ENCODE peak calls at places on chromosomes 2 and 18, in nine cellular contexts. H is left lung, A is thoracic aorta, Z is astrocyte of the spinal cord, V is GM20000, G is neural progenitor cell, T is endothelial cell, B is BJ, F is GM13977. C is an unnamed sample.

GRCh38 chr2:45218931-45219339 is 209.7 kb upstream of the SIX2 start:
- DNase-seq in H (peak), A (no peak), Z (no peak), V (no peak), G (no peak), T (no peak), B (no peak), F (no peak), C (no peak)

GRCh38 chr2:30300456-30301221 is 69.3 kb downstream of the LBH start:
- DNase-seq in H (no peak), A (no peak), Z (peak), V (no peak), G (peak), T (no peak), B (peak), F (no peak), C (no peak)

GRCh38 chr2:154455871-154456270 is 242.6 kb upstream of the KCNJ3 start:
- DNase-seq in H (no peak), A (no peak), Z (peak), V (no peak), G (no peak), T (no peak), B (no peak), F (no peak), C (no peak)

GRCh38 chr2:160005908-160006307 is 56.5 kb downstream of the PLA2R1 start:
- DNase-seq in H (no peak), A (no peak), Z (no peak), V (no peak), G (no peak), T (no peak), B (no peak), F (no peak), C (no peak)

GRCh38 chr2:54454922-54455583 is 1.1 kb upstream of the SPTBN1 start:
- DNase-seq in H (peak), A (no peak), Z (no peak), V (peak), G (peak), T (peak), B (no peak), F (no peak), C (no peak)

GRCh38 chr2:222364280-222364895 is 60.0 kb upstream of the SGPP2 start:
- DNase-seq in H (no peak), A (no peak), Z (peak), V (no peak), G (no peak), T (no peak), B (no peak), F (no peak), C (no peak)

GRCh38 chr2:239035361-239035814 is 187.5 kb downstream of the TWIST2 start:
- DNase-seq in H (no peak), A (no peak), Z (no peak), V (peak), G (peak), T (peak), B (no peak), F (peak), C (peak)

GRCh38 chr2:241344925-241345651 is 11.0 kb upstream of the FARP2 start:
- DNase-seq in H (no peak), A (no peak), Z (no peak), V (no peak), G (no peak), T (no peak), B (no peak), F (no peak), C (no peak)

GRCh38 chr2:176508374-176508773 is 239.1 kb downstream of the MTX2 start:
- DNase-seq in H (no peak), A (no peak), Z (no peak), V (no peak), G (no peak), T (no peak), B (no peak), F (no peak), C (no peak)

GRCh38 chr18:58403799-58404455 is 225.0 kb downstream of the ALPK2 start:
- DNase-seq in H (no peak), A (no peak), Z (no peak), V (no peak), G (no peak), T (no peak), B (no peak), F (no peak), C (no peak)

GRCh38 chr2:174635015-174635593 is 37.5 kb upstream of the WIPF1 start:
- DNase-seq in H (no peak), A (no peak), Z (no peak), V (no peak), G (no peak), T (no peak), B (no peak), F (no peak), C (no peak)

GRCh38 chr2:24682357-24682756 is 110.8 kb downstream of the PTRHD1 start:
- DNase-seq in H (no peak), A (no peak), Z (no peak), V (no peak), G (no peak), T (no peak), B (no peak), F (no peak), C (no peak)

GRCh38 chr18:25561923-25562322 is 210.0 kb upstream of the ZNF521 start:
- DNase-seq in H (no peak), A (no peak), Z (peak), V (peak), G (peak), T (peak), B (no peak), F (peak), C (no peak)

GRCh38 chr2:169782513-169782912 is 16.2 kb upstream of the SSB start:
- DNase-seq in H (no peak), A (no peak), Z (no peak), V (no peak), G (peak), T (no peak), B (no peak), F (no peak), C (no peak)

DNA sequence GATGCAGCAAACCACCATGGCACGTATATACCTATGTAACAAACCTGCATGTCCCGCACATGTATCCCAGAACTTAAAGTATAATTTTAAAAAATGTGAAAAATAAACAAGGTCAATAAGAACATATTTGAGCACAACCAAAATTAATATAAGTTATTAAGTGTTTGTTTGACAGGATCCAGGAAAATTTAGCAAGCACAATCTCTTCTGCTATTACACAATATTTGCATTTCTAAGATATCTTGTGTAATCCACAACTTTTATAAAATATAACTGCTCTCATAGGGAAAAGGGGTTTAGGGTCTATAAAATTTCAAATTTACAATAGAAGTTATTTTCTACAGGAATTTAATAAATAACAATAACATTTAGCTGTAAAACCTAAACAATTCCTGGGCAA is 22.7 kb downstream of the CCBE1 start:
- DNase-seq in H (no peak), A (no peak), Z (no peak), V (no peak), G (no peak), T (no peak), B (no peak), F (no peak), C (no peak)
- TF ChIP-seq CTCF in H (no peak), A (no peak), Z (no peak), V (no peak), G (no peak), T (no peak), B (no peak), F (no peak), C (no peak)

GRCh38 chr2:61762292-61762691 is 91.6 kb downstream of the FAM161A start:
- DNase-seq in H (no peak), A (no peak), Z (peak), V (peak), G (no peak), T (no peak), B (no peak), F (no peak), C (no peak)

GRCh38 chr2:61759718-61760117 is 94.1 kb downstream of the FAM161A start:
- DNase-seq in H (no peak), A (no peak), Z (peak), V (no peak), G (no peak), T (no peak), B (peak), F (no peak), C (no peak)

GRCh38 chr2:61758991-61759390 is 94.9 kb downstream of the FAM161A start:
- DNase-seq in H (no peak), A (no peak), Z (peak), V (no peak), G (no peak), T (no peak), B (peak), F (no peak), C (no peak)

GRCh38 chr2:61764035-61764800 is 89.6 kb downstream of the FAM161A start:
- DNase-seq in H (peak), A (peak), Z (peak), V (peak), G (peak), T (peak), B (peak), F (peak), C (peak)

DNA sequence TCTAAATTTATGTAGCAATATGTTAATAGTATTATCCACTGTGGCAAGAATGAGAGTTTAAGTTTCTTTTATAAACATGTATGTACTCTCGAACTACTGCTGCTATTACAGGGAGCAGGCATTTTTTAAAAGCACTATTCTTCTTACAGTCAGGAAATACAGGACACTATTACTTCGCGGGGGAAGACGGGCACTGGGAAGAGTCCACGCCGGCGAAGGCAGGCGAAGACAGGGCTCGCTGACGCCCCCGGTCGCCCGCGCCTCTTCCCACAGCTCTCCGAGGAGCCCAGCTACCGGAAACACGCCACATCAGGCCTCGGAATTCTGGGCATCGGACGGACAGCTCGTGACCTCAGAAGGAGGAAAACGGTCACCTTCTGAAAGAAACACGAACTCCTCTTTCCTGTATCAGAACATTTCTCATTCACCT is 90.2 kb downstream of the FAM161A start:
- DNase-seq in H (peak), A (no peak), Z (peak), V (peak), G (peak), T (peak), B (peak), F (peak), C (no peak)
- TF ChIP-seq CTCF in H (no peak), A (no peak), Z (peak), V (no peak), G (peak), T (no peak), B (peak), F (peak), C (no peak)

DNA sequence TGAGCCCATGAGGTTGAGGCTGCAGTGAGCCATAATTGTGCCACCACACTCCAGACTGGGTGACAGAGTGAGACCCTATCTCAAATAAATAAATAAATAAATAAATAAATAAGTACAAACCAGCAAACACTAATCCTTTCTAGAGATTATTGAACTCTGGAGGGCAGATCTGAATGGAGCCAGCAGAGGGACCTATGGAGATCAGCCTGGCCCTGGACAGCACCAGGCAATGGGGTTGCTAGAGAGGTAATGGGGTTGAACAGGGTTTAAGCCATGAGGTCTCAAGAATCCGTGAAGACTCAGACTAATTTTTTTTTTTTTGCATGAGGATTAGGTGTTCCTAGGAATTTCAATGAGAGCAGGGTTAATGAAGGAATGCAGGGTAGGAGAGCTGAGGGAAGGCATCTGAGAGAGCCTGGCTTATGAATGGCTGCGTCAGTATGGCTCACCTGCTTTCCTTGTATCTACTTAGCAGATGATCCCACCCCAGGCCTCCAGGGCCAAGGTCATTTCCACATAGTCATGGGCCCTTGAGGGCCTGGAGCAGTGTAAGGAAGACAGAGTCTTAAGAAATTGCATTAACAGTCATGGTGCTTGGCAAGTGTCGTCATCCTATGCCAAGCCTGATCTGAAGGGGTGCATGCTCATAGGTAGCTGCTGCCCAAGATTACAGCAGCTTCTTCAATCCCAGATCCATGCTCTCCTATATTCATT is 34.6 kb upstream of the IL37 start:
- DNase-seq in H (no peak), A (no peak), Z (no peak), V (no peak), G (no peak), T (no peak), B (no peak), F (no peak), C (no peak)
- TF ChIP-seq CTCF in H (no peak), A (no peak), Z (no peak), V (no peak), G (no peak), T (no peak), B (no peak), F (no peak), C (no peak)

GRCh38 chr18:8952796-8953760 is 149.4 kb upstream of the NDUFV2 start:
- DNase-seq in H (no peak), A (no peak), Z (peak), V (no peak), G (no peak), T (no peak), B (peak), F (no peak), C (no peak)
- TF ChIP-seq CTCF in H (no peak), A (no peak), Z (no peak), V (no peak), G (no peak), T (no peak), B (peak), F (no peak), C (no peak)

GRCh38 chr2:14125561-14125960 is 507.0 kb upstream of the LRATD1 start:
- DNase-seq in H (no peak), A (no peak), Z (no peak), V (no peak), G (no peak), T (no peak), B (no peak), F (no peak), C (no peak)
- TF ChIP-seq CTCF in H (no peak), A (no peak), Z (no peak), V (no peak), G (no peak), T (no peak), B (no peak), F (no peak), C (no peak)

GRCh38 chr2:200578778-200579177 is 7.0 kb upstream of the AOX1 start:
- DNase-seq in H (no peak), A (no peak), Z (peak), V (no peak), G (no peak), T (no peak), B (no peak), F (no peak), C (no peak)
- TF ChIP-seq CTCF in H (peak), A (peak), Z (peak), V (no peak), G (peak), T (peak), B (peak), F (peak), C (peak)

DNA sequence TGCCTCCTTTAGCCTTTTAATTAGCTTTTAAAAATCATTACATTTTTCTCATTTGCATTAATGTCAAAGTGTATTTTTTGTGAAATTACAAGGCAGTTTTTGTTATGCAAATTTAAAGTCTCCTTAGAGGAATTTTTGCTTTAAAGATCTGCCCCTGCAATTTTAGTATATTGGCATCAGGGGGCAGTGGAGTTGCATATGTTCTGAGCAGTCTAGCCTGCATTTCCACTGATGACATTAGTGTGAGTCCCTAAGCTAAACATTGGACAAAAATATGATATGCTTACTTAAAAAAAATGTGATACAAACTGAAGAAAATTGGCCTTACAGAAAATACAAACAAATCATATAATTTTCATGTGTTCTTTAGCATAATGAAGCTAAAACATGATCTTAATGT is 426.5 kb downstream of the SLC4A3 start:
- DNase-seq in H (no peak), A (no peak), Z (no peak), V (no peak), G (no peak), T (no peak), B (no peak), F (no peak), C (no peak)
- TF ChIP-seq CTCF in H (no peak), A (no peak), Z (peak), V (no peak), G (peak), T (peak), B (peak), F (peak), C (no peak)

GRCh38 chr2:148640767-148641166 is 3.8 kb upstream of the EPC2 start:
- DNase-seq in H (no peak), A (no peak), Z (peak), V (no peak), G (peak), T (no peak), B (no peak), F (no peak), C (no peak)
- TF ChIP-seq CTCF in H (no peak), A (no peak), Z (peak), V (no peak), G (no peak), T (no peak), B (peak), F (no peak), C (no peak)

C was measured in natural killer cell.